ENCODE peak calls at places on chromosome 22, in four cellular contexts. R is immature natural killer cell, K is astrocyte of the hippocampus, D is GM12865. F is an unnamed sample.

GRCh38 chr22:39349506-39349966 is 255 bp upstream of the SYNGR1 start:
- DNase-seq in D (peak), K (peak), R (peak), F (peak)

GRCh38 chr22:46774456-46775363 is 12.3 kb downstream of the TBC1D22A start:
- DNase-seq in D (peak), K (no peak), R (no peak), F (no peak)

GRCh38 chr22:24305260-24305692 is 34.6 kb downstream of the SPECC1L start:
- DNase-seq in D (no peak), R (no peak), K (peak), F (no peak)

GRCh38 chr22:32723632-32724031 is 77.9 kb upstream of the TIMP3 start:
- DNase-seq in D (peak), R (peak), K (peak), F (peak)

GRCh38 chr22:40237241-40237640 is 59.5 kb downstream of the TNRC6B start:
- DNase-seq in R (no peak), D (peak), K (no peak), F (no peak)

GRCh38 chr22:29306830-29307657 is 594 bp downstream of the GAS2L1 start:
- DNase-seq in D (no peak), R (no peak), K (peak), F (peak)

GRCh38 chr22:23837911-23838685 is 708 bp downstream of the DERL3 start:
- DNase-seq in K (no peak), D (no peak), R (no peak), F (no peak)

GRCh38 chr22:31241936-31242335 is 29.8 kb downstream of the LIMK2 start:
- DNase-seq in K (peak), D (no peak), R (no peak), F (no peak)

GRCh38 chr22:22422629-22423112 is 85.9 kb downstream of the ZNF280B start:
- DNase-seq in K (peak), D (peak), R (peak), F (peak)

GRCh38 chr22:31137721-31138120 is 2.6 kb downstream of the PLA2G3 start:
- DNase-seq in K (no peak), R (no peak), D (no peak), F (no peak)

GRCh38 chr22:30390974-30391691 is 3.9 kb upstream of the RNF215 start:
- DNase-seq in D (peak), R (peak), K (peak), F (peak)

GRCh38 chr22:48152154-48152775 is 1389.8 kb downstream of the TBC1D22A start:
- DNase-seq in R (no peak), D (peak), K (no peak), F (no peak)

GRCh38 chr22:27752771-27753170 is 48.8 kb downstream of the MN1 start:
- DNase-seq in D (no peak), K (peak), R (no peak), F (peak)

GRCh38 chr22:47324435-47324990 is 562.1 kb downstream of the TBC1D22A start:
- DNase-seq in R (no peak), D (no peak), K (no peak), F (no peak)

GRCh38 chr22:49960159-49960966 is at the start of gene PIM3:
- DNase-seq in R (peak), D (peak), K (peak), F (peak)

GRCh38 chr22:45296628-45297297 is 12.0 kb downstream of the UPK3A start:
- DNase-seq in K (no peak), R (no peak), D (peak), F (no peak)

GRCh38 chr22:23270798-23271596 is 90.7 kb downstream of the BCR start:
- DNase-seq in D (no peak), R (no peak), K (no peak), F (no peak)

GRCh38 chr22:18024956-18025720 is 777 bp upstream of the MICAL3 start:
- DNase-seq in K (no peak), R (no peak), D (no peak), F (no peak)

GRCh38 chr22:48045369-48045768 is 1282.9 kb downstream of the TBC1D22A start:
- DNase-seq in R (peak), D (peak), K (no peak), F (peak)

GRCh38 chr22:29509815-29510214 is 29.8 kb downstream of the NEFH start:
- DNase-seq in D (no peak), R (no peak), K (no peak), F (no peak)

GRCh38 chr22:18954333-18954732 is 18.2 kb upstream of the PRODH start:
- DNase-seq in K (peak), R (peak), D (peak), F (peak)

GRCh38 chr22:50027639-50028537 is 15.3 kb upstream of the IL17REL start:
- DNase-seq in D (no peak), R (no peak), K (no peak), F (peak)

GRCh38 chr22:20580179-20580578 is 72.8 kb downstream of the MED15 start:
- DNase-seq in K (no peak), R (no peak), D (no peak), F (peak)

GRCh38 chr22:46914481-46914880 is 152.0 kb downstream of the TBC1D22A start:
- DNase-seq in R (no peak), K (no peak), D (no peak), F (no peak)

F was measured in myocyte.